ENCODE peak calls at places on chromosomes 4 and X, in six cellular contexts. V is PC-3; L is WTC11; I is fibroblast of mammary gland; N is CD8-positive, alpha-beta T cell; P is WERI-Rb-1. C is an unnamed sample.

GRCh38 chr4:7658297-7659204 is 223.8 kb upstream of the PSAPL1 start:
- DNase-seq in V (no peak), N (no peak), L (no peak), I (no peak), P (no peak), C (no peak)

GRCh38 chr4:89270792-89271191 is 36.8 kb downstream of the GPRIN3 start:
- DNase-seq in P (no peak), L (no peak), V (no peak), I (no peak), N (no peak), C (no peak)

GRCh38 chr4:109912706-109913621 is at the start of gene EGF:
- DNase-seq in N (no peak), V (peak), P (no peak), L (no peak), I (peak), C (no peak)

GRCh38 chr4:133592591-133592990 is 443.5 kb downstream of the PCDH10 start:
- DNase-seq in N (no peak), V (no peak), L (no peak), I (no peak), P (no peak), C (no peak)

GRCh38 chr4:137180349-137180748 is 351.9 kb downstream of the PCDH18 start:
- DNase-seq in N (no peak), P (no peak), V (no peak), I (no peak), L (peak), C (peak)

GRCh38 chr4:101696276-101697010 is 94.1 kb upstream of the BANK1 start:
- DNase-seq in P (peak), I (no peak), N (no peak), L (no peak), V (no peak), C (no peak)

GRCh38 chr4:168854216-168854921 is 155.7 kb downstream of the CBR4 start:
- DNase-seq in N (no peak), L (no peak), P (no peak), I (peak), V (no peak), C (no peak)

GRCh38 chr4:6802626-6803025 is 20.1 kb downstream of the KIAA0232 start:
- DNase-seq in V (no peak), P (no peak), L (no peak), I (no peak), N (no peak), C (no peak)

GRCh38 chr4:140061883-140062282 is 92.1 kb downstream of the MAML3 start:
- DNase-seq in P (no peak), N (no peak), L (no peak), V (no peak), I (no peak), C (no peak)

GRCh38 chr4:25096553-25097443 is 63.5 kb downstream of the SEPSECS start:
- DNase-seq in V (no peak), I (no peak), L (no peak), P (no peak), N (no peak), C (no peak)

GRCh38 chrX:115649461-115650063 is 88.6 kb downstream of the PLS3 start:
- DNase-seq in P (no peak), L (no peak), V (peak), N (no peak), I (no peak), C (no peak)

GRCh38 chr4:78776729-78777555 is 792 bp downstream of the BMP2K start:
- DNase-seq in L (peak), I (peak), N (peak), V (peak), P (peak), C (peak)

GRCh38 chr4:6250235-6250983 is 19.2 kb upstream of the WFS1 start:
- DNase-seq in N (no peak), L (peak), I (peak), P (peak), V (peak), C (peak)

GRCh38 chr4:152937535-152938236 is 1.6 kb downstream of the FHDC1 start:
- DNase-seq in P (no peak), L (peak), I (peak), V (no peak), N (no peak), C (peak)

GRCh38 chr4:8859550-8860095 is 12.0 kb downstream of the HMX1 start:
- DNase-seq in V (no peak), P (no peak), I (no peak), L (no peak), N (no peak), C (no peak)

GRCh38 chrX:102339312-102340298 is 92.6 kb downstream of the NXF2 start:
- DNase-seq in N (peak), P (no peak), V (no peak), I (no peak), L (peak), C (no peak)

GRCh38 chrX:66015152-66015827 is 24.6 kb downstream of the VSIG4 start:
- DNase-seq in I (no peak), N (peak), V (no peak), P (no peak), L (no peak), C (peak)

GRCh38 chr4:138595731-138596465 is 353.7 kb upstream of the SLC7A11 start:
- DNase-seq in P (no peak), V (no peak), L (no peak), N (no peak), I (peak), C (no peak)

GRCh38 chrX:72054776-72055495 is 76.8 kb downstream of the RTL5 start:
- DNase-seq in P (no peak), V (no peak), I (no peak), L (peak), N (no peak), C (no peak)

GRCh38 chr4:79540143-79540542 is 132.1 kb upstream of the GK2 start:
- DNase-seq in I (no peak), L (no peak), V (no peak), N (no peak), P (no peak), C (no peak)

GRCh38 chr4:56048621-56049427 is 100.1 kb downstream of the CEP135 start:
- DNase-seq in L (peak), I (peak), N (no peak), P (peak), V (peak), C (peak)

GRCh38 chr4:20423420-20423819 is 171.7 kb downstream of the SLIT2 start:
- DNase-seq in N (no peak), L (no peak), P (no peak), I (no peak), V (peak), C (no peak)

GRCh38 chr4:152327606-152328453 is 208.1 kb downstream of the FBXW7 start:
- DNase-seq in L (no peak), N (no peak), P (no peak), I (no peak), V (no peak), C (no peak)

GRCh38 chr4:106299977-106300376 is 16.0 kb downstream of the TBCK start:
- DNase-seq in P (no peak), N (no peak), I (no peak), L (no peak), V (no peak), C (no peak)
- TF ChIP-seq CTCF in P (no peak), N (no peak), I (no peak), L (no peak), V (no peak), C (no peak)

GRCh38 chrX:24561121-24561520 is 86.0 kb downstream of the PCYT1B start:
- DNase-seq in L (no peak), V (peak), P (no peak), N (no peak), I (peak), C (no peak)
- TF ChIP-seq CTCF in L (no peak), V (peak), P (peak), N (no peak), I (peak), C (no peak)

DNA sequence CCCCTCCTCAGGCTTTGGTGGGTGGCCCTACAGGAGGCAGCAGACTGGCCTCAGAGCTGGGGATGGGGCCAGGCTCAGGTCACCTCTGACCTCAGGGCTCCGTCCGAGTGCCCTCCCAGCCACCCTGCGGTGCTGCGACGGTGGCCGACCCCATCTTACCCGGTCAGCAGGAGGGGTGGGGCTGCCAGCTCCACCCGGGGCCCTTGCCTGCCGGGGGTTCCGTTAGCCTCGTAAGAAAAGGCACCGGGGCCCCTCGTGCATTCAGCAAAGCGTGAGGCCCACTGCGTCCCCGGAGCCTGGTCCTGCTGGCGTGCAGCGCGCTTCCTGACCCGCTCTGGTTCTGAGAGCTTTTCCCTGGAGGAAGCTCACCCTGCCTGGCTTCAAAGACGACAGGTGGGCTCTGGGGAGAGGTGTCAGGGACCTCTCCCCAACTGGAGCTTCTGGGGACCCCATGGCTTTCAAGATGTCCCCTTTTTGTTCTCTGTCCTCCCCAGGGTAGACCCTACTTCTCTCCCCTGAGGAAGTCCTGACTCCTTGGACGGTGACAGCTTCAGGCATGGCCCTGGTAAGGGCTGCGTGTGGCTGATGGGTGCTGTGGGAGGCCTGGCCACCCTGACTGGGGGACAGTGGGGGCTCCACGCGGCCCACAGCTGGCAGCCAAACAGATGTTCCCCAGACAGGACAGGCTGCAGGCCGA is 15.9 kb downstream of the FGFRL1 start:
- DNase-seq in L (no peak), N (no peak), I (no peak), V (no peak), P (no peak), C (no peak)
- TF ChIP-seq CTCF in L (no peak), N (no peak), I (no peak), V (no peak), P (no peak), C (no peak)

DNA sequence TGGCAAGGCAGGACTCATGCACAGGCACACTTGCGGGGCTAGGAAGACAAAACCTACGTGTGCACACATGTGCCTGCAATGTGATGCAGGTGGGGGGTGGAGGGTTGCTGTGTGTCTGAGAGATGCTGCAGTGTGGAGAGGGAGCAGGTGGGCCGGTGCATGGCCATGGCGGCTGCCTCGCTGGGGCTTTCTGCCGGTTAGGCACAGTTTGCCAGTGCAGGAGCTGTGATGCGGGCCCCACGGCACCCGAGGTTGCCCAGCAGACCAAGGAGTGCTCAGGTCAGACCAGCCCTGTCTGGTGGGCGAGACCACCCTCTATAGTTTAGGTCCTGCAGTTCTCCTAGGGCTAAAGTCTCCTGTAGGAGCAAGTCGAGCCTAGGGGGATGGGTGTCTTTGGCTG is 4.4 kb upstream of the AFM start:
- DNase-seq in P (no peak), N (no peak), L (no peak), I (no peak), V (no peak), C (no peak)
- TF ChIP-seq CTCF in P (no peak), N (no peak), L (no peak), I (no peak), V (no peak), C (no peak)

DNA sequence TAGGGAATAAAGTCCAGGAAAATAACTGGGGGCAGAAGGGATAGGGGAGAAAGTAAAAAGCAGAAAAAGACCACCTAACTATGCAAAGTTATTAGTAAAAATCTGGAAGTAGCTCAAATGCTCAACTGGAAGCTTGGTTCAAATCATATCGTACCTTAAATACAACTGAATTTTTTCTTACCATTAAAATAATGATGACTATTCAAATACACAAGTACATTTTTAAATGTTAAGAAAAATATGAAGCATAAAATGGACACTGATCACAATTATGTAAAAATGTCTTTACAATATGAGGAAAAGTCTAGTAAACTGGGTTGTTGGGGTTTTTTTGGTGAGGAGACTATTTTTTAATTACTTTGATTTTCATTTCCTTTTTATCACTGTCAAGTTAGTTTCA is 3.1 kb downstream of the BRWD3 start:
- DNase-seq in L (no peak), I (no peak), N (no peak), V (no peak), P (no peak), C (no peak)
- TF ChIP-seq CTCF in L (no peak), I (no peak), N (no peak), V (no peak), P (no peak), C (no peak)